ENCODE peak calls at places on chromosomes 12 and 14, in six cellular contexts. V, C, P, Q, H and F are unnamed samples.

GRCh38 chr12:53055471-53056266 is 5.8 kb downstream of the TNS2 start:
- DNase-seq in V (no peak), Q (peak), C (no peak), P (no peak), H (no peak), F (no peak)

GRCh38 chr12:20368653-20369163 is 371 bp downstream of the PDE3A start:
- DNase-seq in V (no peak), P (peak), Q (peak), H (no peak), C (peak), F (peak)

GRCh38 chr12:116525418-116526001 is 33.7 kb upstream of the MAP1LC3B2 start:
- DNase-seq in P (peak), Q (peak), H (no peak), C (peak), V (no peak), F (peak)

GRCh38 chr14:64720190-64720589 is 16.0 kb downstream of the PLEKHG3 start:
- DNase-seq in C (no peak), V (no peak), P (peak), Q (peak), H (no peak), F (no peak)

GRCh38 chr14:89388853-89389252 is 28.2 kb downstream of the FOXN3 start:
- DNase-seq in P (no peak), H (no peak), Q (peak), C (peak), V (no peak), F (no peak)

GRCh38 chr12:100184549-100184948 is 16.1 kb upstream of the ACTR6 start:
- DNase-seq in C (no peak), H (no peak), V (no peak), P (no peak), Q (no peak), F (no peak)

GRCh38 chr12:108128221-108129016 is 669 bp upstream of the WSCD2 start:
- DNase-seq in Q (no peak), P (no peak), V (no peak), H (no peak), C (no peak), F (no peak)

GRCh38 chr14:90693413-90693812 is 122.8 kb downstream of the TTC7B start:
- DNase-seq in V (no peak), H (no peak), Q (no peak), P (no peak), C (no peak), F (no peak)

GRCh38 chr14:55274760-55275159 is 3.5 kb downstream of the FBXO34 start:
- DNase-seq in P (no peak), V (no peak), C (peak), H (no peak), Q (no peak), F (no peak)

GRCh38 chr12:18345021-18345735 is 83.9 kb downstream of the PIK3C2G start:
- DNase-seq in Q (no peak), P (no peak), H (no peak), C (peak), V (no peak), F (no peak)

GRCh38 chr14:75566321-75566720 is 12.1 kb upstream of the FLVCR2 start:
- DNase-seq in P (no peak), C (no peak), Q (no peak), V (no peak), H (no peak), F (no peak)

GRCh38 chr14:90508536-90509254 is 111.9 kb downstream of the CALM1 start:
- DNase-seq in Q (no peak), P (peak), V (no peak), H (no peak), C (no peak), F (peak)

GRCh38 chr12:52433501-52434095 is 573 bp downstream of the KRT75 start:
- DNase-seq in V (no peak), P (no peak), H (no peak), Q (no peak), C (no peak), F (no peak)

GRCh38 chr14:49934638-49935037 is 41.8 kb downstream of the ARF6 start:
- DNase-seq in Q (no peak), V (no peak), C (no peak), P (no peak), H (no peak), F (no peak)

GRCh38 chr14:90815567-90815816 is 738 bp downstream of the TTC7B start:
- DNase-seq in P (no peak), Q (no peak), V (no peak), C (no peak), H (no peak), F (no peak)

GRCh38 chr12:105064564-105065222 is 19.6 kb downstream of the ALDH1L2 start:
- DNase-seq in V (no peak), C (no peak), Q (no peak), H (no peak), P (no peak), F (no peak)

GRCh38 chr12:113861708-113862312 is 104.3 kb downstream of the RBM19 start:
- DNase-seq in V (no peak), C (no peak), P (no peak), H (no peak), Q (no peak), F (no peak)

GRCh38 chr12:34206061-34206785 is 183.9 kb downstream of the ALG10 start:
- DNase-seq in Q (no peak), C (no peak), H (no peak), P (no peak), V (no peak), F (no peak)

GRCh38 chr14:82604819-82605218 is 1071.2 kb upstream of the SEL1L start:
- DNase-seq in V (no peak), C (no peak), P (no peak), Q (no peak), H (no peak), F (no peak)

GRCh38 chr14:77033622-77034521 is 5.4 kb upstream of the IRF2BPL start:
- DNase-seq in Q (peak), V (peak), P (peak), C (peak), H (no peak), F (peak)

GRCh38 chr14:94689218-94689984 is 77.2 kb downstream of the SERPINA3 start:
- DNase-seq in P (peak), V (peak), C (peak), H (no peak), Q (peak), F (peak)

GRCh38 chr12:96206957-96207356 is 12.8 kb downstream of the ELK3 start:
- DNase-seq in P (no peak), H (no peak), C (no peak), Q (no peak), V (no peak), F (no peak)

GRCh38 chr12:125015680-125016310 is 22.4 kb downstream of the BRI3BP start:
- DNase-seq in Q (no peak), C (no peak), P (no peak), H (no peak), V (peak), F (no peak)

GRCh38 chr12:85803231-85803630 is 33.0 kb downstream of the RASSF9 start:
- DNase-seq in C (peak), H (no peak), V (no peak), Q (no peak), P (no peak), F (no peak)

GRCh38 chr14:68932686-68933085 is 46.4 kb downstream of the ACTN1 start:
- DNase-seq in Q (no peak), H (no peak), C (no peak), V (no peak), P (no peak), F (no peak)

GRCh38 chr14:91901449-91902250 is 34.3 kb upstream of the TC2N start:
- DNase-seq in V (no peak), C (peak), Q (peak), H (no peak), P (peak), F (no peak)